ENCODE peak calls at places on chromosome 9, in four cellular contexts. One of them, this sample, is unnamed. For H3K36me3, the result is how much of the 10 kb centered on the place peaks cover.

GRCh38 chr9:12368569-12368968 is 324.6 kb upstream of the TYRP1 start:
- DNase-seq in fibroblast of lung: no peak
- DNase-seq in astrocyte: no peak
- DNase-seq in HCT116: no peak
- DNase-seq in this sample: no peak

GRCh38 chr9:81979196-81979595 is 9.4 kb upstream of the SPATA31D1 start:
- DNase-seq in fibroblast of lung: no peak
- DNase-seq in astrocyte: peak
- DNase-seq in HCT116: no peak
- DNase-seq in this sample: no peak

GRCh38 chr9:626591-626990 is 214.9 kb upstream of the DMRT1 start:
- DNase-seq in fibroblast of lung: peak
- DNase-seq in astrocyte: no peak
- DNase-seq in HCT116: no peak
- DNase-seq in this sample: no peak

GRCh38 chr9:37338218-37338617 is 84.3 kb upstream of the GRHPR start:
- DNase-seq in fibroblast of lung: no peak
- DNase-seq in astrocyte: no peak
- DNase-seq in HCT116: no peak
- DNase-seq in this sample: no peak

GRCh38 chr9:114275246-114275994 is 47.5 kb upstream of the ORM1 start:
- DNase-seq in fibroblast of lung: no peak
- DNase-seq in astrocyte: no peak
- DNase-seq in HCT116: no peak
- DNase-seq in this sample: peak

GRCh38 chr9:133786936-133787748 is 49.0 kb upstream of the SARDH start:
- DNase-seq in fibroblast of lung: no peak
- DNase-seq in astrocyte: no peak
- DNase-seq in HCT116: no peak
- DNase-seq in this sample: no peak

GRCh38 chr9:131478421-131478868 is 24.3 kb upstream of the POMT1 start:
- DNase-seq in fibroblast of lung: peak
- DNase-seq in astrocyte: no peak
- DNase-seq in HCT116: peak
- DNase-seq in this sample: peak

GRCh38 chr9:123742009-123742767 is 187.7 kb downstream of the DENND1A start:
- DNase-seq in fibroblast of lung: peak
- DNase-seq in astrocyte: peak
- DNase-seq in HCT116: no peak
- DNase-seq in this sample: no peak

GRCh38 chr9:96420468-96421219 is 2.5 kb upstream of the ZNF367 start:
- DNase-seq in fibroblast of lung: peak
- DNase-seq in astrocyte: peak
- DNase-seq in HCT116: peak
- DNase-seq in this sample: peak

GRCh38 chr9:86341007-86341491 is 13.2 kb downstream of the TUT7 start:
- DNase-seq in fibroblast of lung: peak
- DNase-seq in astrocyte: peak
- DNase-seq in HCT116: no peak
- DNase-seq in this sample: no peak

GRCh38 chr9:77183581-77183980 is 6.2 kb downstream of the VPS13A start:
- DNase-seq in fibroblast of lung: no peak
- DNase-seq in astrocyte: no peak
- DNase-seq in HCT116: no peak
- DNase-seq in this sample: no peak

GRCh38 chr9:79256691-79257213 is 315.0 kb upstream of the TLE4 start:
- DNase-seq in fibroblast of lung: peak
- DNase-seq in astrocyte: peak
- DNase-seq in HCT116: no peak
- DNase-seq in this sample: no peak

GRCh38 chr9:96031962-96032534 is 156.6 kb downstream of the ERCC6L2 start:
- DNase-seq in fibroblast of lung: no peak
- DNase-seq in astrocyte: no peak
- DNase-seq in HCT116: no peak
- DNase-seq in this sample: no peak

GRCh38 chr9:4837768-4838546 is 45.2 kb downstream of the RCL1 start:
- DNase-seq in fibroblast of lung: peak
- DNase-seq in astrocyte: peak
- DNase-seq in HCT116: no peak
- DNase-seq in this sample: no peak

GRCh38 chr9:134365791-134366222 is 39.6 kb downstream of the RXRA start:
- DNase-seq in fibroblast of lung: peak
- DNase-seq in astrocyte: no peak
- DNase-seq in HCT116: no peak
- DNase-seq in this sample: no peak

GRCh38 chr9:78714591-78714990 is 417.7 kb downstream of the PSAT1 start:
- DNase-seq in fibroblast of lung: no peak
- DNase-seq in astrocyte: peak
- DNase-seq in HCT116: no peak
- DNase-seq in this sample: no peak

GRCh38 chr9:112540800-112541199 is 54.2 kb downstream of the KIAA1958 start:
- DNase-seq in fibroblast of lung: no peak
- DNase-seq in astrocyte: no peak
- DNase-seq in HCT116: no peak
- DNase-seq in this sample: no peak

GRCh38 chr9:98536542-98537173 is 172.1 kb downstream of the GABBR2 start:
- DNase-seq in fibroblast of lung: no peak
- DNase-seq in astrocyte: no peak
- DNase-seq in HCT116: no peak
- DNase-seq in this sample: peak

GRCh38 chr9:114372971-114373591 is 14.7 kb downstream of the AKNA start:
- DNase-seq in fibroblast of lung: no peak
- DNase-seq in astrocyte: no peak
- DNase-seq in HCT116: no peak
- DNase-seq in this sample: no peak

GRCh38 chr9:93635186-93636107 is 59.1 kb downstream of the PHF2 start:
- DNase-seq in fibroblast of lung: no peak
- DNase-seq in astrocyte: no peak
- DNase-seq in HCT116: no peak
- DNase-seq in this sample: no peak
- H3K36me3 ChIP-seq in fibroblast of lung: under half
- H3K36me3 ChIP-seq in astrocyte: under half
- H3K36me3 ChIP-seq in HCT116: under half
- H3K36me3 ChIP-seq in this sample: under half

GRCh38 chr9:136008693-136008997 is 47.5 kb upstream of the UBAC1 start:
- DNase-seq in fibroblast of lung: no peak
- DNase-seq in astrocyte: no peak
- DNase-seq in HCT116: no peak
- DNase-seq in this sample: no peak

GRCh38 chr9:136006169-136006568 is 45.0 kb upstream of the UBAC1 start:
- DNase-seq in fibroblast of lung: no peak
- DNase-seq in astrocyte: no peak
- DNase-seq in HCT116: no peak
- DNase-seq in this sample: no peak

GRCh38 chr9:136009516-136009915 is 48.3 kb upstream of the UBAC1 start:
- DNase-seq in fibroblast of lung: no peak
- DNase-seq in astrocyte: no peak
- DNase-seq in HCT116: no peak
- DNase-seq in this sample: no peak

GRCh38 chr9:136007906-136008692 is 46.9 kb upstream of the UBAC1 start:
- DNase-seq in fibroblast of lung: peak
- DNase-seq in astrocyte: peak
- DNase-seq in HCT116: peak
- DNase-seq in this sample: no peak

DNA sequence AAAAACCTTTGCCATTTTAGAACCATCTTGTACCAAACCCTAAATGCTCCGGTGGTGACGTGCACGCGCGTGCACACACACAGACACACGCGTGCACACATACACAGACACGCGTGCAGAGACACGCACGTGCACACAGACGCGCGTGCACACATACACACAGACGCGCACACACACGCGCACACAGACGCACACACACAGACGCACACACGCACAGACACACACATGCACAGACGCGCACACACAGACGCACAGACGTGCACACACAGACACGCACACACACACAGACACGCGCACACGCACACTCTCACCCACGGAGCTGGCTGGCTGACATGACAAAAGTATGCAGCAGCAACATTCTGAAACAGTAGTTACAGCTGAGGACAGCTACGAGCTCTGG is 46.1 kb upstream of the UBAC1 start:
- DNase-seq in fibroblast of lung: peak
- DNase-seq in astrocyte: no peak
- DNase-seq in HCT116: no peak
- DNase-seq in this sample: no peak
- H3K9ac ChIP-seq in fibroblast of lung: no peak
- H3K9ac ChIP-seq in astrocyte: no peak
- H3K9ac ChIP-seq in HCT116: no peak
- H3K9ac ChIP-seq in this sample: no peak

GRCh38 chr9:127112056-127112455 is 10.4 kb downstream of the ANGPTL2 start:
- DNase-seq in fibroblast of lung: no peak
- DNase-seq in astrocyte: no peak
- DNase-seq in HCT116: no peak
- DNase-seq in this sample: peak
- TF ChIP-seq CTCF in fibroblast of lung: no peak
- TF ChIP-seq CTCF in astrocyte: no peak
- TF ChIP-seq CTCF in HCT116: no peak
- TF ChIP-seq CTCF in this sample: no peak

GRCh38 chr9:33993104-33993503 is 55.6 kb downstream of the UBAP2 start:
- DNase-seq in fibroblast of lung: no peak
- DNase-seq in astrocyte: no peak
- DNase-seq in HCT116: no peak
- DNase-seq in this sample: no peak
- H3K36me3 ChIP-seq in fibroblast of lung: under half
- H3K36me3 ChIP-seq in astrocyte: under half
- H3K36me3 ChIP-seq in HCT116: under half
- H3K36me3 ChIP-seq in this sample: half or more

DNA sequence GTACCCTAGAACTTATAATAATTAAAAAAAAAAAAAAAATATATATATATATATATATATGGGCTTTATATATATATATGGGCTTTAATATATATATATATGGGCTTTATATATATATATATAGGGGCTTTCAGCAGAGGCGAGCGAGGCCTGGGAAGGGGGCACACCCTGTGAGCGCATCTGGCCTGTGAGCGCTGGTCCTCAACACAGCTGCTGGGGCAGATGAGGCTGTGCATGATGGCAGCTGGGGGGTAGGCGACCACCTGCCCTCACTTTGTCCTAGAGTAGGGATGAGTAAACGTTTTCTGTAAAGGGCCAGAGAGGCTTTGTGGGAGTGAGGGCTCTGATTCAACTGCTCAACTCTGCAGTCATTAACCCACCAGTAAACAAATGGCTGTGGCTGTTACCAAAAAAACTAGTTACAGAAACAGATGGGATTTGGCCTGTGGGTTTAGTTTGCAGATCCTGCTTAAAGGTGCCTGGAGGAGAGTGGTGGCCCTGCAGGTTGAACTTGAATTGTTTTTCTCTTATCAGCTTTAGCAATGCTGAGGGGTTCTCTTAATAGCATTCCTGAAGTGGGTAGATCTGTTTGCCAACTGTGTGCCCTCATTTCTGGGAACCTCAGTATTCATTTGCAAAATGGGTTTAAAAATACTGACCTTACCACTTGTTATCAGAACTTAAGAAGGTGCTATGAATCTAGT is 88.1 kb upstream of the EPB41L4B start:
- DNase-seq in fibroblast of lung: no peak
- DNase-seq in astrocyte: no peak
- DNase-seq in HCT116: no peak
- DNase-seq in this sample: no peak
- H3K9ac ChIP-seq in fibroblast of lung: no peak
- H3K9ac ChIP-seq in astrocyte: no peak
- H3K9ac ChIP-seq in HCT116: no peak
- H3K9ac ChIP-seq in this sample: no peak

GRCh38 chr9:32069969-32070368 is 314.5 kb upstream of the ACO1 start:
- DNase-seq in fibroblast of lung: no peak
- DNase-seq in astrocyte: no peak
- DNase-seq in HCT116: no peak
- DNase-seq in this sample: no peak

GRCh38 chr9:32072568-32072967 is 311.9 kb upstream of the ACO1 start:
- DNase-seq in fibroblast of lung: no peak
- DNase-seq in astrocyte: no peak
- DNase-seq in HCT116: no peak
- DNase-seq in this sample: no peak

GRCh38 chr9:32069169-32069813 is 315.2 kb upstream of the ACO1 start:
- DNase-seq in fibroblast of lung: no peak
- DNase-seq in astrocyte: no peak
- DNase-seq in HCT116: no peak
- DNase-seq in this sample: no peak
- TF ChIP-seq CTCF in fibroblast of lung: no peak
- TF ChIP-seq CTCF in astrocyte: no peak
- TF ChIP-seq CTCF in HCT116: peak
- TF ChIP-seq CTCF in this sample: peak

DNA sequence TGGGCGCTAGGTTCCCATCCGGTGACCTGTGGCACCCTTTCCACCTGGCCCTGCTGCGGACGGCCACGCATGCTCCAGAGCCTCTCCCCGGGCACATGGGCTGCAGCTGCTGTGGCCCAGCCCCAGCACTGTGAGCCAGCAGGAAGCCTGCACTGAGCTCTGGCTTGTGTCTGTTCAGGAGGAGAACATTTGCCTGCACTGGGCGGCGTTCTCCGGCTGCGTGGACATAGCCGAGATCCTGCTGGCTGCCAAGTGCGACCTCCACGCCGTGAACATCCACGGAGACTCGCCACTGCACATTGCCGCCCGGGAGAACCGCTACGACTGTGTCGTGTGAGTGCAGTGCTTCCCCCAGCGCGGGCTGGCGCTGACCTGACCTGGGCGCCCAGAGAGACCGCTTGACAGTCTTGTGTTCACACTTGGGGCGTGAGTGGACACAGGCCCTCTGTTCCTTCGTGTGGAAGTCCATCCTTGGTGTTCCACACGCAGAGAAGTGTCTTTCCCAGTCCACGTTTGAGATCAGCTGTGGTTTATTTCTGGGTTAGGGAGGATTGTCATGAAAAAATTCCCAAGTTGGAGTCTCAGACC is 66.2 kb upstream of the CACNA1B start:
- DNase-seq in fibroblast of lung: no peak
- DNase-seq in astrocyte: no peak
- DNase-seq in HCT116: no peak
- DNase-seq in this sample: no peak
- H3K36me3 ChIP-seq in fibroblast of lung: under half
- H3K36me3 ChIP-seq in astrocyte: under half
- H3K36me3 ChIP-seq in HCT116: under half
- H3K36me3 ChIP-seq in this sample: under half

GRCh38 chr9:129177443-129177790 is 644 bp downstream of the IER5L start:
- DNase-seq in fibroblast of lung: no peak
- DNase-seq in astrocyte: no peak
- DNase-seq in HCT116: no peak
- DNase-seq in this sample: no peak
- H3K9ac ChIP-seq in fibroblast of lung: peak
- H3K9ac ChIP-seq in astrocyte: peak
- H3K9ac ChIP-seq in HCT116: peak
- H3K9ac ChIP-seq in this sample: no peak

DNA sequence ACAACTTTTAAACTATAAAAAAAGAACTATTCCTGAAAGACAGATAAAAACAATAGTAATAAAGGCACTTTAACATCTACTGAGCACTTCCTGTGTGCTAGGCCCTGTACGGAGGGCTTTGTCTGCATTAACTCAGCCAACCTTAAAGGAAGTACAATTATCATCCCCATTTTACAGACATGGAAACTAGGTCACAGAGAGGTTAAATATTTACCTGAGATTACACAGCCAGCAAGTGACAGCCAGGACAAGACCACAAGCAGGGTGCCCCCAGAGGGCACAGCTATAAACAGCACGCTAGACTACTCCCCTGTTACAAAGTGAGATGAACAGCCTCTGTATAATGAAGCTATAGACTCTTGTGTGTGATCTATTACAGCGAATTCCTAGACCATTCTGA is 25.5 kb downstream of the DDX31 start:
- DNase-seq in fibroblast of lung: no peak
- DNase-seq in astrocyte: no peak
- DNase-seq in HCT116: no peak
- DNase-seq in this sample: no peak
- TF ChIP-seq CTCF in fibroblast of lung: no peak
- TF ChIP-seq CTCF in astrocyte: peak
- TF ChIP-seq CTCF in HCT116: peak
- TF ChIP-seq CTCF in this sample: peak